ENCODE peak calls at places on chromosomes 3 and 15, in six cellular contexts. F is mesendoderm, I is astrocyte, H is HCT116, Q is left ventricle myocardium inferior, B is sigmoid colon. N is an unnamed sample.
A peak's percentile ranks its signal among the peaks of the same experiment; 100 is the strongest.

GRCh38 chr3:186414735-186415419 is 52.8 kb upstream of the DGKG start:
- DNase-seq in F (no peak), I (peak; percentile 92), H (no peak), Q (no peak), B (peak; percentile 77), N (peak; percentile 78)

GRCh38 chr3:114606336-114606735 is 312.5 kb downstream of the TIGIT start:
- DNase-seq in F (peak; percentile 20), I (no peak), H (no peak), Q (no peak), B (no peak), N (no peak)

GRCh38 chr15:86362556-86362955 is 282.9 kb downstream of the AGBL1 start:
- DNase-seq in F (peak; percentile 42), I (peak; percentile 70), H (no peak), Q (no peak), B (no peak), N (peak; percentile 99)

GRCh38 chr3:106533761-106534160 is 664.9 kb upstream of the CBLB start:
- DNase-seq in F (no peak), I (no peak), H (no peak), Q (no peak), B (no peak), N (no peak)

GRCh38 chr3:149397528-149397927 is 20.1 kb upstream of the TM4SF1 start:
- DNase-seq in F (no peak), I (no peak), H (no peak), Q (no peak), B (no peak), N (no peak)

GRCh38 chr3:16300881-16301359 is 35.9 kb downstream of the OXNAD1 start:
- DNase-seq in F (no peak), I (no peak), H (no peak), Q (no peak), B (no peak), N (no peak)

GRCh38 chr3:97930018-97930417 is 42.2 kb downstream of the RIOX2 start:
- DNase-seq in F (no peak), I (no peak), H (no peak), Q (no peak), B (no peak), N (no peak)

GRCh38 chr3:181056276-181056675 is 66.7 kb upstream of the DNAJC19 start:
- DNase-seq in F (no peak), I (no peak), H (no peak), Q (no peak), B (no peak), N (no peak)

GRCh38 chr3:32719335-32719734 is 34.3 kb downstream of the CNOT10 start:
- DNase-seq in F (peak; percentile 37), I (no peak), H (no peak), Q (no peak), B (no peak), N (no peak)

GRCh38 chr15:75468908-75469307 is 17.4 kb upstream of the SIN3A start:
- DNase-seq in F (no peak), I (no peak), H (no peak), Q (no peak), B (no peak), N (no peak)

GRCh38 chr3:105842449-105842848 is 26.4 kb downstream of the CBLB start:
- DNase-seq in F (peak; percentile 81), I (no peak), H (no peak), Q (no peak), B (no peak), N (no peak)

GRCh38 chr15:23566070-23567050 is 886 bp downstream of the MKRN3 start:
- DNase-seq in F (no peak), I (peak; percentile 42), H (peak; percentile 29), Q (no peak), B (no peak), N (no peak)

GRCh38 chr15:75921732-75922703 is 18.3 kb downstream of the FBXO22 start:
- DNase-seq in F (peak; percentile 85), I (peak; percentile 51), H (peak; percentile 48), Q (no peak), B (no peak), N (peak; percentile 26)

GRCh38 chr3:60064210-60065178 is 1014.7 kb upstream of the CFAP20DC start:
- DNase-seq in F (peak; percentile 65), I (peak; percentile 86), H (no peak), Q (no peak), B (no peak), N (peak; percentile 8)

GRCh38 chr3:16211176-16211904 is 36.9 kb downstream of the GALNT15 start:
- DNase-seq in F (no peak), I (no peak), H (no peak), Q (no peak), B (no peak), N (no peak)

GRCh38 chr15:76976572-76977270 is 18.2 kb upstream of the PSTPIP1 start:
- DNase-seq in F (no peak), I (no peak), H (no peak), Q (no peak), B (no peak), N (no peak)

GRCh38 chr3:152026033-152026556 is 152.7 kb downstream of the SUCNR1 start:
- DNase-seq in F (no peak), I (peak; percentile 80), H (peak; percentile 62), Q (no peak), B (no peak), N (peak; percentile 24)

GRCh38 chr3:169379496-169380121 is 283.9 kb downstream of the MECOM start:
- DNase-seq in F (no peak), I (no peak), H (no peak), Q (no peak), B (no peak), N (no peak)

GRCh38 chr3:111636506-111636905 is 41.4 kb upstream of the ZBED2 start:
- DNase-seq in F (peak; percentile 54), I (no peak), H (no peak), Q (no peak), B (no peak), N (no peak)

GRCh38 chr15:51348688-51349087 is 7.2 kb downstream of the GLDN start:
- DNase-seq in F (no peak), I (no peak), H (no peak), Q (no peak), B (no peak), N (no peak)

GRCh38 chr3:24830230-24831152 is 335.8 kb upstream of the THRB start:
- DNase-seq in F (no peak), I (no peak), H (no peak), Q (no peak), B (peak; percentile 68), N (no peak)

GRCh38 chr3:28745436-28745835 is 396.8 kb upstream of the AZI2 start:
- DNase-seq in F (no peak), I (peak; percentile 21), H (no peak), Q (no peak), B (no peak), N (no peak)

GRCh38 chr3:94185753-94186152 is 122.9 kb downstream of the NSUN3 start:
- DNase-seq in F (no peak), I (peak; percentile 20), H (no peak), Q (no peak), B (no peak), N (no peak)

GRCh38 chr15:25725758-25726157 is 137.4 kb downstream of the ATP10A start:
- DNase-seq in F (no peak), I (no peak), H (no peak), Q (no peak), B (peak; percentile 44), N (no peak)

GRCh38 chr3:73480187-73480672 is 144.5 kb downstream of the PDZRN3 start:
- DNase-seq in F (no peak), I (no peak), H (no peak), Q (no peak), B (no peak), N (no peak)

GRCh38 chr3:56985460-56986327 is 74.8 kb upstream of the SPATA12 start:
- DNase-seq in F (no peak), I (peak; percentile 37), H (no peak), Q (no peak), B (no peak), N (no peak)

GRCh38 chr15:74845208-74845568 is 2.2 kb upstream of the ULK3 start:
- DNase-seq in F (no peak), I (no peak), H (no peak), Q (no peak), B (no peak), N (no peak)

GRCh38 chr15:94671845-94672524 is 440.6 kb downstream of the MCTP2 start:
- DNase-seq in F (peak; percentile 94), I (peak; percentile 44), H (no peak), Q (no peak), B (peak; percentile 68), N (no peak)

GRCh38 chr15:94677202-94677790 is 445.9 kb downstream of the MCTP2 start:
- DNase-seq in F (no peak), I (no peak), H (no peak), Q (no peak), B (no peak), N (peak; percentile 90)

GRCh38 chr15:94670436-94671034 is 439.2 kb downstream of the MCTP2 start:
- DNase-seq in F (peak; percentile 57), I (peak; percentile 13), H (peak; percentile 15), Q (no peak), B (no peak), N (no peak)

GRCh38 chr15:94673801-94674200 is 442.4 kb downstream of the MCTP2 start:
- DNase-seq in F (no peak), I (peak; percentile 39), H (no peak), Q (no peak), B (no peak), N (no peak)

GRCh38 chr15:94674251-94674650 is 442.9 kb downstream of the MCTP2 start:
- DNase-seq in F (no peak), I (peak; percentile 49), H (no peak), Q (no peak), B (no peak), N (peak; percentile 70)
- H3K27ac ChIP-seq in F (no peak overlapping the region), I (no peak overlapping the region), H (no peak overlapping the region), Q (no peak overlapping the region), B (no peak overlapping the region), N (peak overlapping the region; percentile 67)

GRCh38 chr3:87173776-87174175 is 53.3 kb upstream of the CHMP2B start:
- DNase-seq in F (no peak), I (no peak), H (no peak), Q (no peak), B (no peak), N (no peak)
- H3K27ac ChIP-seq in F (no peak overlapping the region), I (no peak overlapping the region), H (no peak overlapping the region), Q (no peak overlapping the region), B (no peak overlapping the region), N (no peak overlapping the region)

DNA sequence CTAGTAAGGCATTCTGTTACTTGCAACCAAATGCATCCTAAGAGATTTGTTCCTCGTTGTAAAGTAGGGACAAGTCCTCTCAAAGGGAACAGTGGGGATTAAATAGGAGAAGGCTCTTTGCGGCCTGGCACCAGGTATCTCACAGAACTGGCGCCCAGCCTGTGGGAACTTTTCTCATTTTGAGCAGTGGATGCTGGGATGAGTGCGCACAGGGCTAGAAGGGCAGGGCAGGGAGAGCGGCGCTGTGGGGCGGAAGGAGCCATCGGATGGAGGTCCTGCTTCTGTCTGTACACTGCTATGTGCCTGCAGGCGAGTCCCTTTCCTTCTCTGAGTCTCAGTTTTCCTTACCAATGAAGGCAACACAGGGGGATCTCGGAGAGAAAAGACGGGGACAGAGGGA is 50.6 kb downstream of the WNT7A start:
- DNase-seq in F (no peak), I (no peak), H (no peak), Q (no peak), B (peak; percentile 54), N (no peak)
- H3K27ac ChIP-seq in F (no peak overlapping the region), I (no peak overlapping the region), H (no peak overlapping the region), Q (no peak overlapping the region), B (no peak overlapping the region), N (no peak overlapping the region)

DNA sequence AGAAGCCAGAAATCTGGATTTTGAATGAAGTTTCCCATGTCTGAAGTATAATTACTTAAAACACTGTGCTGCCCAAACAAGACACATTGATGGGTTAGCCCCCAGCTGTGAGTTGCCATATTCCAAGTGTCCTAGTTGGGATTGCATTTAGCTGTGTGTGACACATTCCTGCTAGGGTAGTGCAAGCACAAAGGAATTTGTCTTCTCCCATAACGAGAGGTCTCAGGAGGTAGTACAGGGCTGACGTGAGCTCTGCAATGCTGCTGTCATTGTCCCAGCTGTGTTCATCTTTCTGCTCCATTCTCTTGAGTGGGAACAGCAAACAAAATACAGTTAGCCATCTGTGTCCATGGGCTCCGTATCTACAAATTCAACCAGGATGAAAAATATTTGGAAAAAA is 63.6 kb downstream of the ABHD5 start:
- DNase-seq in F (peak; percentile 50), I (peak; percentile 21), H (no peak), Q (no peak), B (no peak), N (no peak)
- H3K27ac ChIP-seq in F (no peak overlapping the region), I (peak overlapping the region; percentile 52), H (no peak overlapping the region), Q (no peak overlapping the region), B (no peak overlapping the region), N (peak overlapping the region; percentile 20)